ENCODE peak calls at places on chromosomes 2 and 18, in six cellular contexts. One of them, this sample, is unnamed.

GRCh38 chr18:35778850-35779634 is 193.4 kb upstream of the RMP24 start:
- DNase-seq in progenitor cell of endocrine pancreas: no peak
- DNase-seq in astrocyte of the spinal cord: no peak
- DNase-seq in neural crest cell: no peak
- DNase-seq in AG04450: no peak
- DNase-seq in adrenal gland: no peak
- DNase-seq in this sample: no peak

GRCh38 chr2:240142859-240143258 is 2.4 kb upstream of the OTOS start:
- DNase-seq in progenitor cell of endocrine pancreas: no peak
- DNase-seq in astrocyte of the spinal cord: no peak
- DNase-seq in neural crest cell: no peak
- DNase-seq in AG04450: no peak
- DNase-seq in adrenal gland: no peak
- DNase-seq in this sample: no peak

GRCh38 chr2:228086561-228086960 is 94.9 kb downstream of the SPHKAP start:
- DNase-seq in progenitor cell of endocrine pancreas: no peak
- DNase-seq in astrocyte of the spinal cord: no peak
- DNase-seq in neural crest cell: no peak
- DNase-seq in AG04450: no peak
- DNase-seq in adrenal gland: no peak
- DNase-seq in this sample: no peak

GRCh38 chr2:9309147-9309546 is 102.5 kb downstream of the ASAP2 start:
- DNase-seq in progenitor cell of endocrine pancreas: no peak
- DNase-seq in astrocyte of the spinal cord: no peak
- DNase-seq in neural crest cell: no peak
- DNase-seq in AG04450: no peak
- DNase-seq in adrenal gland: no peak
- DNase-seq in this sample: no peak

GRCh38 chr2:7209776-7210555 is 292.8 kb downstream of the RNF144A start:
- DNase-seq in progenitor cell of endocrine pancreas: no peak
- DNase-seq in astrocyte of the spinal cord: peak; percentile 58
- DNase-seq in neural crest cell: no peak
- DNase-seq in AG04450: peak; percentile 4
- DNase-seq in adrenal gland: no peak
- DNase-seq in this sample: no peak

GRCh38 chr2:236872015-236872414 is 213.7 kb upstream of the COPS8 start:
- DNase-seq in progenitor cell of endocrine pancreas: no peak
- DNase-seq in astrocyte of the spinal cord: no peak
- DNase-seq in neural crest cell: no peak
- DNase-seq in AG04450: no peak
- DNase-seq in adrenal gland: no peak
- DNase-seq in this sample: peak; percentile 30

GRCh38 chr18:73279499-73279898 is 411.7 kb upstream of the NETO1 start:
- DNase-seq in progenitor cell of endocrine pancreas: no peak
- DNase-seq in astrocyte of the spinal cord: no peak
- DNase-seq in neural crest cell: no peak
- DNase-seq in AG04450: no peak
- DNase-seq in adrenal gland: no peak
- DNase-seq in this sample: no peak

GRCh38 chr2:105888625-105889024 is 143.9 kb downstream of the NCK2 start:
- DNase-seq in progenitor cell of endocrine pancreas: no peak
- DNase-seq in astrocyte of the spinal cord: no peak
- DNase-seq in neural crest cell: no peak
- DNase-seq in AG04450: no peak
- DNase-seq in adrenal gland: no peak
- DNase-seq in this sample: no peak

GRCh38 chr2:62466501-62466854 is 39.5 kb downstream of the TMEM17 start:
- DNase-seq in progenitor cell of endocrine pancreas: no peak
- DNase-seq in astrocyte of the spinal cord: no peak
- DNase-seq in neural crest cell: no peak
- DNase-seq in AG04450: no peak
- DNase-seq in adrenal gland: no peak
- DNase-seq in this sample: no peak

GRCh38 chr2:62465039-62465740 is 40.8 kb downstream of the TMEM17 start:
- DNase-seq in progenitor cell of endocrine pancreas: no peak
- DNase-seq in astrocyte of the spinal cord: no peak
- DNase-seq in neural crest cell: no peak
- DNase-seq in AG04450: no peak
- DNase-seq in adrenal gland: no peak
- DNase-seq in this sample: no peak

GRCh38 chr2:62467100-62467474 is 38.9 kb downstream of the TMEM17 start:
- DNase-seq in progenitor cell of endocrine pancreas: no peak
- DNase-seq in astrocyte of the spinal cord: no peak
- DNase-seq in neural crest cell: no peak
- DNase-seq in AG04450: no peak
- DNase-seq in adrenal gland: no peak
- DNase-seq in this sample: no peak

GRCh38 chr2:62464608-62465007 is 41.4 kb downstream of the TMEM17 start:
- DNase-seq in progenitor cell of endocrine pancreas: no peak
- DNase-seq in astrocyte of the spinal cord: no peak
- DNase-seq in neural crest cell: no peak
- DNase-seq in AG04450: no peak
- DNase-seq in adrenal gland: no peak
- DNase-seq in this sample: no peak

GRCh38 chr2:62465741-62466500 is 40.1 kb downstream of the TMEM17 start:
- DNase-seq in progenitor cell of endocrine pancreas: no peak
- DNase-seq in astrocyte of the spinal cord: no peak
- DNase-seq in neural crest cell: no peak
- DNase-seq in AG04450: no peak
- DNase-seq in adrenal gland: no peak
- DNase-seq in this sample: no peak
- TF ChIP-seq CTCF in progenitor cell of endocrine pancreas: no peak
- TF ChIP-seq CTCF in astrocyte of the spinal cord: no peak
- TF ChIP-seq CTCF in neural crest cell: no peak
- TF ChIP-seq CTCF in AG04450: no peak
- TF ChIP-seq CTCF in adrenal gland: no peak
- TF ChIP-seq CTCF in this sample: no peak

GRCh38 chr18:79030680-79031079 is 38.5 kb upstream of the ATP9B start:
- DNase-seq in progenitor cell of endocrine pancreas: no peak
- DNase-seq in astrocyte of the spinal cord: no peak
- DNase-seq in neural crest cell: no peak
- DNase-seq in AG04450: no peak
- DNase-seq in adrenal gland: no peak
- DNase-seq in this sample: no peak

GRCh38 chr18:79022603-79023002 is 43.0 kb downstream of the SALL3 start:
- DNase-seq in progenitor cell of endocrine pancreas: no peak
- DNase-seq in astrocyte of the spinal cord: no peak
- DNase-seq in neural crest cell: no peak
- DNase-seq in AG04450: no peak
- DNase-seq in adrenal gland: no peak
- DNase-seq in this sample: no peak

GRCh38 chr18:79026491-79026890 is 42.7 kb upstream of the ATP9B start:
- DNase-seq in progenitor cell of endocrine pancreas: no peak
- DNase-seq in astrocyte of the spinal cord: no peak
- DNase-seq in neural crest cell: no peak
- DNase-seq in AG04450: no peak
- DNase-seq in adrenal gland: no peak
- DNase-seq in this sample: no peak
- TF ChIP-seq CTCF in progenitor cell of endocrine pancreas: no peak
- TF ChIP-seq CTCF in astrocyte of the spinal cord: no peak
- TF ChIP-seq CTCF in neural crest cell: no peak
- TF ChIP-seq CTCF in AG04450: no peak
- TF ChIP-seq CTCF in adrenal gland: no peak
- TF ChIP-seq CTCF in this sample: no peak

GRCh38 chr2:117917223-117917917 is 96.5 kb downstream of the CCDC93 start:
- DNase-seq in progenitor cell of endocrine pancreas: no peak
- DNase-seq in astrocyte of the spinal cord: no peak
- DNase-seq in neural crest cell: no peak
- DNase-seq in AG04450: no peak
- DNase-seq in adrenal gland: no peak
- DNase-seq in this sample: no peak
- TF ChIP-seq CTCF in progenitor cell of endocrine pancreas: peak; percentile 55
- TF ChIP-seq CTCF in astrocyte of the spinal cord: peak; percentile 45
- TF ChIP-seq CTCF in neural crest cell: peak; percentile 45
- TF ChIP-seq CTCF in AG04450: peak; percentile 51
- TF ChIP-seq CTCF in adrenal gland: no peak
- TF ChIP-seq CTCF in this sample: peak; percentile 21

GRCh38 chr18:21928925-21929324 is 188.3 kb downstream of the MIB1 start:
- DNase-seq in progenitor cell of endocrine pancreas: no peak
- DNase-seq in astrocyte of the spinal cord: no peak
- DNase-seq in neural crest cell: no peak
- DNase-seq in AG04450: no peak
- DNase-seq in adrenal gland: no peak
- DNase-seq in this sample: no peak
- TF ChIP-seq CTCF in progenitor cell of endocrine pancreas: no peak
- TF ChIP-seq CTCF in astrocyte of the spinal cord: no peak
- TF ChIP-seq CTCF in neural crest cell: no peak
- TF ChIP-seq CTCF in AG04450: no peak
- TF ChIP-seq CTCF in adrenal gland: no peak
- TF ChIP-seq CTCF in this sample: no peak

DNA sequence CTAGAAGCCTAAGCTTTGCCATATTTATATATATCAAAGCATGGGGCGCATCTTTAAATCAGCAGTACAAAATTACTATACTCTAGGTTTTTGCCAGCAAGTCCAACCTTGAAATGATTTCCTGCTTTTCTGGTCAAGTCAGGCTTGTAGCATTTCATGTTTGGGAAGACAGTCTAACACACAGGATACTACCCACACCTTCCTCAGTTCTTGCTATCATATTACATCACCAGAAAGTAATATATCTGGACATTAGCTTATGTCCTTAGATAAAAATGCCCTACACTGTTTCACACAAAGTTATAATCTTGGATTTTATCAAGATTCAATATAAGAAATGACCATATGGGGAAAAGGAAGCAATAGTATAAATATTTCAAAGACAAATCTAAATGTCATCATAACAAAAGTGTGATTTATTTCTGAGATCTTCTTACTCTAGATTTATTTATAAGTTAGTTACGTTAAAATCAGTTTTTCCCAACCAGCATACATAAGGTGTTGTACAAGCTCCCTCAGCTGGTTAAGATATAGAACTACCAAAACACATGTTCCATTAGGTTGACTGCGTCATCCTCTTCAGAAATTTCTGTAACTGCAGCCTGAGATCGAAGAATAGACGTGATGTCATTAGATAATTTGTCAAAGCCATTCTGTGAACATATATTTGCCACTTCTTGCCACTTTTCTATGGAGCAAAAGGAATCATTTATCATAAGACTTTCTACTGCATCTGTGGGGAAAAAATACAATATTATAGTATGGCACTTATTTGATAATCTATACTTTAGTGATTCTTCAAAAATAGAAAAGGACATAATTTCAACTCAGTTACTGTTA is 56.6 kb downstream of the CLHC1 start:
- DNase-seq in progenitor cell of endocrine pancreas: no peak
- DNase-seq in astrocyte of the spinal cord: peak; percentile 73
- DNase-seq in neural crest cell: no peak
- DNase-seq in AG04450: no peak
- DNase-seq in adrenal gland: no peak
- DNase-seq in this sample: no peak
- TF ChIP-seq CTCF in progenitor cell of endocrine pancreas: peak; percentile 66
- TF ChIP-seq CTCF in astrocyte of the spinal cord: peak; percentile 45
- TF ChIP-seq CTCF in neural crest cell: peak; percentile 74
- TF ChIP-seq CTCF in AG04450: peak; percentile 72
- TF ChIP-seq CTCF in adrenal gland: peak; percentile 77
- TF ChIP-seq CTCF in this sample: peak; percentile 71

GRCh38 chr18:32980896-32981295 is 208.1 kb upstream of the KLHL14 start:
- DNase-seq in progenitor cell of endocrine pancreas: no peak
- DNase-seq in astrocyte of the spinal cord: peak; percentile 52
- DNase-seq in neural crest cell: no peak
- DNase-seq in AG04450: no peak
- DNase-seq in adrenal gland: no peak
- DNase-seq in this sample: no peak
- TF ChIP-seq CTCF in progenitor cell of endocrine pancreas: no peak
- TF ChIP-seq CTCF in astrocyte of the spinal cord: no peak
- TF ChIP-seq CTCF in neural crest cell: no peak
- TF ChIP-seq CTCF in AG04450: no peak
- TF ChIP-seq CTCF in adrenal gland: no peak
- TF ChIP-seq CTCF in this sample: no peak

GRCh38 chr2:135845257-135845656 is 8.3 kb upstream of the LCT start:
- DNase-seq in progenitor cell of endocrine pancreas: no peak
- DNase-seq in astrocyte of the spinal cord: no peak
- DNase-seq in neural crest cell: no peak
- DNase-seq in AG04450: no peak
- DNase-seq in adrenal gland: no peak
- DNase-seq in this sample: no peak
- TF ChIP-seq CTCF in progenitor cell of endocrine pancreas: no peak
- TF ChIP-seq CTCF in astrocyte of the spinal cord: no peak
- TF ChIP-seq CTCF in neural crest cell: peak; percentile 25
- TF ChIP-seq CTCF in AG04450: no peak
- TF ChIP-seq CTCF in adrenal gland: no peak
- TF ChIP-seq CTCF in this sample: no peak

GRCh38 chr18:80145191-80145799 is 36.2 kb downstream of the ADNP2 start:
- DNase-seq in progenitor cell of endocrine pancreas: no peak
- DNase-seq in astrocyte of the spinal cord: no peak
- DNase-seq in neural crest cell: no peak
- DNase-seq in AG04450: no peak
- DNase-seq in adrenal gland: no peak
- DNase-seq in this sample: no peak

GRCh38 chr18:80147037-80147417 is 38.0 kb downstream of the ADNP2 start:
- DNase-seq in progenitor cell of endocrine pancreas: no peak
- DNase-seq in astrocyte of the spinal cord: peak; percentile 14
- DNase-seq in neural crest cell: no peak
- DNase-seq in AG04450: no peak
- DNase-seq in adrenal gland: no peak
- DNase-seq in this sample: no peak

GRCh38 chr18:80149667-80150066 is 40.6 kb downstream of the ADNP2 start:
- DNase-seq in progenitor cell of endocrine pancreas: no peak
- DNase-seq in astrocyte of the spinal cord: no peak
- DNase-seq in neural crest cell: no peak
- DNase-seq in AG04450: no peak
- DNase-seq in adrenal gland: no peak
- DNase-seq in this sample: no peak

GRCh38 chr18:80147418-80148315 is 38.6 kb downstream of the ADNP2 start:
- DNase-seq in progenitor cell of endocrine pancreas: no peak
- DNase-seq in astrocyte of the spinal cord: peak; percentile 73
- DNase-seq in neural crest cell: no peak
- DNase-seq in AG04450: peak; percentile 38
- DNase-seq in adrenal gland: peak; percentile 96
- DNase-seq in this sample: peak; percentile 84

DNA sequence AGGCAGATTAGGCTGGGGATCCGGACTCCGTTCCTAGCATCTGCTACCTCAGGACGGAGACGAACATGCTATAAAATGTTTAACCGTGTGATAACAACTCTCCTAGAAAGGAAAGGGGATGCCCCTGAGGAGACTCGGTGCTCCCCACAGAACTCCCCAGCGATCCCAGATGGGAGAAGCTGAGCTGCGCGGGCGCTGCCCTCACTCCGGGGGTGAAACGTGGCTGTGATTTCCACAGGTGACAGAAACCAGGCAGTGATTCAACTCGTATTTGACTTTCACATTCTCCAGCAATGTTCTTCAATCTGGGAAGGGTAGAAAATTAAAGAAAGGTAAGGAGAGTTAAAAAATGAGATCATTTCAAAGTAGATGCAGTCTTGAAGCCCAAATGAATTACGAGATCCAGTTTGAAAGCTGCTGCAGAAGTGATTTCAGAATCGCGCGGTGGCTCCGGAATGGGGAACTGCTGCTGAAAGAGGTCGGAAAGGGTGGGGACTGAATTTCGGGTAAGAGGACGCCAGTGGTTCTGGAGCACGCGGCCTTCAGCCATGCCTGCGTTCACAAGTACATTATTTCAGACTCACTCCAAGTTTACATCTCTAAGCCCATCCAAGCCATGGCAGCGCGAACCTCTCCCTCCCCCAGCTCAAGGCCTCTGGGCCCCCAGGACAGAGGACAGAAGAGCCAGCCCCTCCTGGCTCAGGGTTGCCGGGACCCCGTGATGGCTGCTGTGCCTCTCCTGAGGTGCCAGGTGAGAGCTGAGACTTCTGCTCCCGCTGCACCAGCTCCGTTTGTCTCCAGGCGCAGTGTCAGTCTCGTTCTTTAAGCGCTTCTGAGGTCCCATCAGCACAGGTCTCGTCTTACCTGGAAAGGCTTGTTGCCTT is 39.5 kb downstream of the ADNP2 start:
- DNase-seq in progenitor cell of endocrine pancreas: no peak
- DNase-seq in astrocyte of the spinal cord: no peak
- DNase-seq in neural crest cell: no peak
- DNase-seq in AG04450: no peak
- DNase-seq in adrenal gland: no peak
- DNase-seq in this sample: no peak
- TF ChIP-seq CTCF in progenitor cell of endocrine pancreas: no peak
- TF ChIP-seq CTCF in astrocyte of the spinal cord: no peak
- TF ChIP-seq CTCF in neural crest cell: no peak
- TF ChIP-seq CTCF in AG04450: no peak
- TF ChIP-seq CTCF in adrenal gland: no peak
- TF ChIP-seq CTCF in this sample: no peak